ENCODE peak calls at places on chromosomes 1 and 21, in four cellular contexts. One of them, this sample, is unnamed.
A peak's percentile ranks its signal among the peaks of the same experiment; 100 is the strongest.

GRCh38 chr1:163147019-163147418 is 55.7 kb downstream of the RGS5 start:
- DNase-seq in left lung: no peak
- DNase-seq in heart left ventricle: no peak
- DNase-seq in A549: no peak
- DNase-seq in this sample: no peak

GRCh38 chr1:95023399-95024050 is 49.2 kb downstream of the ALG14 start:
- DNase-seq in A549: no peak
- DNase-seq in left lung: no peak
- DNase-seq in heart left ventricle: no peak
- DNase-seq in this sample: no peak

GRCh38 chr1:24207709-24208108 is 20.6 kb upstream of the IFNLR1 start:
- DNase-seq in heart left ventricle: no peak
- DNase-seq in A549: no peak
- DNase-seq in left lung: no peak
- DNase-seq in this sample: no peak

GRCh38 chr1:2314803-2315710 is 76.3 kb downstream of the MORN1 start:
- DNase-seq in left lung: peak; percentile 84
- DNase-seq in A549: peak; percentile 35
- DNase-seq in heart left ventricle: peak; percentile 73
- DNase-seq in this sample: peak; percentile 67

GRCh38 chr1:159012495-159012894 is 2.8 kb downstream of the IFI16 start:
- DNase-seq in left lung: no peak
- DNase-seq in A549: no peak
- DNase-seq in heart left ventricle: no peak
- DNase-seq in this sample: peak; percentile 25

GRCh38 chr1:56438901-56439551 is 140.3 kb downstream of the PLPP3 start:
- DNase-seq in A549: no peak
- DNase-seq in heart left ventricle: peak; percentile 55
- DNase-seq in left lung: no peak
- DNase-seq in this sample: no peak

GRCh38 chr1:91741301-91741700 is 144.7 kb downstream of the TGFBR3 start:
- DNase-seq in left lung: no peak
- DNase-seq in heart left ventricle: no peak
- DNase-seq in A549: no peak
- DNase-seq in this sample: no peak

GRCh38 chr21:37800122-37800455 is 116.2 kb downstream of the KCNJ6 start:
- DNase-seq in left lung: no peak
- DNase-seq in A549: no peak
- DNase-seq in heart left ventricle: no peak
- DNase-seq in this sample: no peak

GRCh38 chr1:167720965-167721616 is 691 bp upstream of the MPZL1 start:
- DNase-seq in A549: peak; percentile 75
- DNase-seq in heart left ventricle: peak; percentile 52
- DNase-seq in left lung: no peak
- DNase-seq in this sample: no peak

GRCh38 chr1:204578867-204579664 is 62.9 kb downstream of the MDM4 start:
- DNase-seq in heart left ventricle: peak; percentile 39
- DNase-seq in left lung: no peak
- DNase-seq in A549: no peak
- DNase-seq in this sample: no peak

GRCh38 chr21:32483293-32483595 is 70.7 kb downstream of the EVA1C start:
- DNase-seq in left lung: no peak
- DNase-seq in A549: no peak
- DNase-seq in heart left ventricle: no peak
- DNase-seq in this sample: no peak

GRCh38 chr1:199982606-199983005 is 44.9 kb upstream of the NR5A2 start:
- DNase-seq in A549: no peak
- DNase-seq in heart left ventricle: no peak
- DNase-seq in left lung: no peak
- DNase-seq in this sample: no peak

GRCh38 chr1:5365751-5366150 is 626.5 kb downstream of the NPHP4 start:
- DNase-seq in left lung: no peak
- DNase-seq in A549: no peak
- DNase-seq in heart left ventricle: no peak
- DNase-seq in this sample: no peak

GRCh38 chr1:208557695-208558094 is 313.5 kb upstream of the PLXNA2 start:
- DNase-seq in A549: no peak
- DNase-seq in heart left ventricle: no peak
- DNase-seq in left lung: no peak
- DNase-seq in this sample: no peak

GRCh38 chr21:35086357-35086756 is 37.3 kb upstream of the RUNX1 start:
- DNase-seq in heart left ventricle: no peak
- DNase-seq in left lung: no peak
- DNase-seq in A549: no peak
- DNase-seq in this sample: no peak

GRCh38 chr1:118960567-118961136 is 27.5 kb downstream of the TBX15 start:
- DNase-seq in heart left ventricle: peak; percentile 69
- DNase-seq in left lung: no peak
- DNase-seq in A549: peak; percentile 88
- DNase-seq in this sample: no peak

GRCh38 chr1:117802546-117803257 is 126.7 kb downstream of the GDAP2 start:
- DNase-seq in left lung: no peak
- DNase-seq in A549: no peak
- DNase-seq in heart left ventricle: no peak
- DNase-seq in this sample: no peak

GRCh38 chr21:28601708-28602107 is 391.0 kb downstream of the LTN1 start:
- DNase-seq in A549: no peak
- DNase-seq in heart left ventricle: no peak
- DNase-seq in left lung: no peak
- DNase-seq in this sample: no peak

GRCh38 chr21:46027855-46028493 is 46.4 kb downstream of the COL6A1 start:
- DNase-seq in left lung: no peak
- DNase-seq in heart left ventricle: peak; percentile 43
- DNase-seq in A549: no peak
- DNase-seq in this sample: no peak

GRCh38 chr1:107430540-107431228 is 289.8 kb downstream of the NTNG1 start:
- DNase-seq in A549: peak; percentile 54
- DNase-seq in left lung: no peak
- DNase-seq in heart left ventricle: no peak
- DNase-seq in this sample: no peak

GRCh38 chr1:26959722-26960624 is at the start of gene KDF1:
- DNase-seq in left lung: peak; percentile 93
- DNase-seq in A549: no peak
- DNase-seq in heart left ventricle: no peak
- DNase-seq in this sample: no peak

GRCh38 chr1:24946861-24947658 is 17.0 kb upstream of the RUNX3 start:
- DNase-seq in heart left ventricle: no peak
- DNase-seq in A549: no peak
- DNase-seq in left lung: no peak
- DNase-seq in this sample: no peak

GRCh38 chr1:7386226-7387052 is 384.7 kb upstream of the VAMP3 start:
- DNase-seq in A549: no peak
- DNase-seq in heart left ventricle: no peak
- DNase-seq in left lung: no peak
- DNase-seq in this sample: no peak

GRCh38 chr1:45687753-45688737 is at the start of gene TMEM69:
- DNase-seq in heart left ventricle: peak; percentile 79
- DNase-seq in A549: peak; percentile 91
- DNase-seq in left lung: no peak
- DNase-seq in this sample: peak; percentile 75
- TF ChIP-seq CTCF in heart left ventricle: no peak
- TF ChIP-seq CTCF in A549: no peak
- TF ChIP-seq CTCF in left lung: peak; percentile 44
- TF ChIP-seq CTCF in this sample: no peak

GRCh38 chr21:41745971-41746743 is 20.7 kb downstream of the RIPK4 start:
- DNase-seq in heart left ventricle: no peak
- DNase-seq in A549: no peak
- DNase-seq in left lung: no peak
- DNase-seq in this sample: no peak
- TF ChIP-seq CTCF in heart left ventricle: no peak
- TF ChIP-seq CTCF in A549: no peak
- TF ChIP-seq CTCF in left lung: no peak
- TF ChIP-seq CTCF in this sample: no peak

GRCh38 chr1:45230537-45230936 is 24.1 kb upstream of the ZSWIM5 start:
- DNase-seq in left lung: no peak
- DNase-seq in heart left ventricle: no peak
- DNase-seq in A549: no peak
- DNase-seq in this sample: no peak
- TF ChIP-seq CTCF in left lung: no peak
- TF ChIP-seq CTCF in heart left ventricle: no peak
- TF ChIP-seq CTCF in A549: no peak
- TF ChIP-seq CTCF in this sample: no peak

GRCh38 chr1:242185728-242186127 is 186.8 kb upstream of the MAP1LC3C start:
- DNase-seq in left lung: no peak
- DNase-seq in A549: no peak
- DNase-seq in heart left ventricle: no peak
- DNase-seq in this sample: no peak

GRCh38 chr1:242187816-242188215 is 188.9 kb upstream of the MAP1LC3C start:
- DNase-seq in heart left ventricle: no peak
- DNase-seq in left lung: no peak
- DNase-seq in A549: no peak
- DNase-seq in this sample: no peak

GRCh38 chr1:242187171-242187570 is 188.3 kb upstream of the MAP1LC3C start:
- DNase-seq in left lung: no peak
- DNase-seq in A549: no peak
- DNase-seq in heart left ventricle: no peak
- DNase-seq in this sample: no peak

GRCh38 chr1:242184955-242185354 is 186.1 kb upstream of the MAP1LC3C start:
- DNase-seq in left lung: no peak
- DNase-seq in heart left ventricle: no peak
- DNase-seq in A549: no peak
- DNase-seq in this sample: no peak

GRCh38 chr1:242189591-242189990 is 190.7 kb upstream of the MAP1LC3C start:
- DNase-seq in left lung: no peak
- DNase-seq in A549: peak; percentile 28
- DNase-seq in heart left ventricle: no peak
- DNase-seq in this sample: no peak
- TF ChIP-seq CTCF in left lung: no peak
- TF ChIP-seq CTCF in A549: peak; percentile 25
- TF ChIP-seq CTCF in heart left ventricle: no peak
- TF ChIP-seq CTCF in this sample: no peak

This sample was measured in natural killer cell.